ENCODE peak calls at places on chromosomes 4 and X, in ten cellular contexts. D, U, G, K, Y, L, C, X, V and T are unnamed samples.

GRCh38 chr4:98851806-98852205 is 77.1 kb downstream of the EIF4E start:
- DNase-seq in L (no peak), D (peak; percentile 53), Y (no peak), U (no peak), K (no peak), X (no peak), C (peak; percentile 45), G (no peak), V (no peak), T (no peak)

GRCh38 chrX:112738347-112739033 is 58.8 kb upstream of the LHFPL1 start:
- DNase-seq in U (no peak), D (no peak), V (no peak), L (no peak), K (no peak), X (no peak), G (no peak), Y (no peak), C (no peak), T (no peak)

GRCh38 chr4:122874194-122874593 is 47.6 kb downstream of the FGF2 start:
- DNase-seq in D (peak; percentile 90), K (no peak), G (no peak), U (no peak), Y (no peak), L (peak; percentile 55), X (no peak), C (peak; percentile 88), V (no peak), T (no peak)

GRCh38 chrX:105126201-105126600 is 94.3 kb downstream of the TEX13A start:
- DNase-seq in K (no peak), X (no peak), U (no peak), C (no peak), Y (no peak), V (no peak), D (no peak), G (no peak), L (peak; percentile 58), T (no peak)

GRCh38 chrX:29455702-29456101 is 759.7 kb upstream of the MAGEB2 start:
- DNase-seq in L (no peak), D (no peak), G (no peak), C (no peak), U (no peak), X (no peak), Y (no peak), V (no peak), K (no peak), T (no peak)

GRCh38 chr4:158282252-158282651 is 72.0 kb downstream of the TMEM144 start:
- DNase-seq in K (no peak), G (no peak), Y (no peak), V (no peak), X (no peak), L (peak; percentile 14), D (peak; percentile 15), C (no peak), U (no peak), T (no peak)

GRCh38 chr4:35175894-35176293 is 1068.4 kb downstream of the ARAP2 start:
- DNase-seq in U (no peak), G (no peak), V (no peak), D (no peak), L (no peak), X (no peak), K (no peak), C (no peak), Y (no peak), T (no peak)

GRCh38 chrX:48530736-48531135 is 8.8 kb upstream of the TBC1D25 start:
- DNase-seq in X (no peak), D (no peak), Y (no peak), U (no peak), G (no peak), L (peak; percentile 34), K (no peak), C (peak; percentile 66), V (no peak), T (no peak)

GRCh38 chr4:113636877-113637276 is 124.7 kb downstream of the CAMK2D start:
- DNase-seq in K (peak; percentile 23), C (peak; percentile 93), U (no peak), G (no peak), D (peak; percentile 78), Y (no peak), V (peak; percentile 29), L (peak; percentile 53), X (no peak), T (no peak)

GRCh38 chr4:113635739-113636437 is 125.7 kb downstream of the CAMK2D start:
- DNase-seq in L (no peak), U (no peak), D (peak; percentile 67), X (no peak), V (no peak), Y (no peak), C (peak; percentile 92), K (no peak), G (no peak), T (no peak)

GRCh38 chr4:113637823-113638691 is 123.5 kb downstream of the CAMK2D start:
- DNase-seq in Y (no peak), G (no peak), L (no peak), X (no peak), D (no peak), V (no peak), U (no peak), K (no peak), C (peak; percentile 11), T (no peak)

GRCh38 chr4:113636438-113636818 is 125.1 kb downstream of the CAMK2D start:
- DNase-seq in L (no peak), U (no peak), Y (no peak), K (peak; percentile 15), C (no peak), X (no peak), D (no peak), G (no peak), V (peak; percentile 50), T (no peak)

DNA sequence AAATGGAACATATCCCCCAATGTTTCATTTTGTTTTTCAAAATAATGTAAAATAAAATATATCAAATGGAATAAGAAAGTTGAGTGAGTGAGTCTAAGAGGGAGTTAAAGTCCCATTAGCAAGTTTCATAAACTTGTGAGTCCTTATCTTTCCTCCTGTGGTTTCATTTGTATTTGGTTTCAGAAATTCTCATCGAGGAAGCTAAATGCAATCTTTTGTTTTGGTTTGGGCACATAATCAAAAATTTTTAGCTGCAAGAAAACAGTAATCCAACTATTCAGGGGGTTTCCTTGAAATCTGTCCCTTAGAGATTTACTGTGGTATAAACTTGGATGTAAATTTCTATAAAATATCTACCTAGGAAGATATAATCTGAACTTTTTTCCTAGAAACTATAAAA is 124.2 kb downstream of the CAMK2D start:
- DNase-seq in K (no peak), C (peak; percentile 91), G (no peak), L (peak; percentile 17), V (no peak), D (peak; percentile 87), X (no peak), Y (no peak), U (no peak), T (no peak)
- H3K27ac ChIP-seq in K (no peak overlapping the region), C (no peak overlapping the region), G (no peak overlapping the region), L (no peak overlapping the region), V (no peak overlapping the region), D (no peak overlapping the region), X (peak overlapping the region; percentile 3), Y (no peak overlapping the region), U (peak overlapping the region; percentile 31), T (peak overlapping the region; percentile 54)

GRCh38 chr4:6750302-6751221 is 32.0 kb upstream of the KIAA0232 start:
- DNase-seq in Y (no peak), G (peak; percentile 85), L (no peak), U (no peak), C (no peak), D (no peak), X (no peak), K (no peak), V (no peak), T (no peak)

GRCh38 chr4:6753891-6754290 is 28.6 kb upstream of the KIAA0232 start:
- DNase-seq in K (no peak), G (no peak), U (no peak), L (no peak), C (no peak), D (no peak), X (no peak), V (no peak), Y (no peak), T (no peak)

GRCh38 chr4:6753103-6753560 is 29.4 kb upstream of the KIAA0232 start:
- DNase-seq in G (peak; percentile 65), Y (peak; percentile 78), U (no peak), D (no peak), V (no peak), C (no peak), K (no peak), X (no peak), L (no peak), T (no peak)

GRCh38 chr4:6752486-6752829 is 30.1 kb upstream of the KIAA0232 start:
- DNase-seq in L (no peak), K (no peak), G (no peak), C (no peak), X (no peak), U (no peak), Y (no peak), D (no peak), V (no peak), T (no peak)

DNA sequence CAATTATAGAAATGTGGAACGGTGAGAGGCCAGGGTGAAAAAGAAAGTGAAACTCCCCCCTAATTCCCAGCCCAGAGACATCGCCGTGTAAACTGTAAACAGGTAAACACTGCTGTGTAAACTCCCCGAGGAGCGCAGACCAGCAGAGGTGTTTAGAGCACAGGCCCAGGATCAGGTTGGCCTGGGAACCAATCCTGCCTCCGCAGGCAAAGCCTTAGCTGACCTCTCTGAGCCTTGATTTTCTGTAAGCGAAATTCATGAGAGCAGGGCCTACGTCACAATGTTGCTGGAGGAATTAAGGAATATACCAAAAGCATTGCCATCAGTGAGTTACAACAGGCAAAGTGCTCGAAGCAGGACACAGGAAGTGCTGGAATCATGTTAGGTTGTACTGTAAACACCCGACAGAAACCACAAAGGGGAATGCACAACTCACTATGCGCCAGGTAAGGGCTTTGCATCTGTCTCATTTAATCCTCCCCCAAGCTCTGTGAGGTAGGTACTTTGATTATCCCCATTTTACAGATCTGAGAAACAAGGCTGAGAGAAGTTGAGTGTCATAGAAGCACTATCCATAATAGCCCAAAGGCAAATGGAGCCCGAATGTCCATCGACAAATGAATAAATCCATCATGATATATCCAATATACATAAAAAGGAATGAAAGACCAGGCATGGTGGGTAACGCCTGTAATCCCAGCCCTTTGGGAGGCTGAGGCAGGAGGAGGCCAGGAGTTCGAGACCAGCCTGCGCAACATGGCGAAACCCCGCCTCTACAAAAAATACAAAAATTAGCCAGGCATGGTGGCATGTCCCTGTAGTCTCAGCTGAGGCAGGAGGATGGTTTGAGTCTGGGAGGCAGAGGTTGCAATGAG is 30.7 kb upstream of the KIAA0232 start:
- DNase-seq in L (no peak), K (no peak), V (no peak), X (no peak), C (no peak), U (no peak), D (no peak), Y (no peak), G (no peak), T (no peak)
- H3K27ac ChIP-seq in L (no peak overlapping the region), K (peak overlapping the region; percentile 14), V (no peak overlapping the region), X (peak overlapping the region; percentile 85), C (no peak overlapping the region), U (no peak overlapping the region), D (no peak overlapping the region), Y (no peak overlapping the region), G (peak overlapping the region; percentile 88), T (no peak overlapping the region)

GRCh38 chr4:173485164-173485563 is 44.9 kb downstream of the HAND2 start:
- DNase-seq in K (no peak), D (no peak), V (no peak), X (no peak), G (no peak), L (no peak), C (peak; percentile 61), Y (no peak), U (no peak), T (no peak)
- H3K27ac ChIP-seq in K (no peak overlapping the region), D (no peak overlapping the region), V (no peak overlapping the region), X (no peak overlapping the region), G (no peak overlapping the region), L (no peak overlapping the region), C (no peak overlapping the region), Y (no peak overlapping the region), U (no peak overlapping the region), T (no peak overlapping the region)

GRCh38 chr4:83009529-83009928 is 1.1 kb downstream of the LIN54 start:
- DNase-seq in D (peak; percentile 39), Y (no peak), V (no peak), G (no peak), U (no peak), C (no peak), K (no peak), L (no peak), X (no peak), T (no peak)
- H3K27ac ChIP-seq in D (peak overlapping the region; percentile 88), Y (no peak overlapping the region), V (peak overlapping the region; percentile 91), G (peak overlapping the region; percentile 94), U (no peak overlapping the region), C (peak overlapping the region; percentile 96), K (peak overlapping the region; percentile 98), L (peak overlapping the region; percentile 90), X (peak overlapping the region; percentile 89), T (no peak overlapping the region)